ENCODE peak calls at places on chromosome 19, in seven cellular contexts. K is activated naive CD8-positive, alpha-beta T cell treated with anti-CD3 and anti-CD28 coated beads for 36 hours; Q is uterus; W is posterior cingulate gyrus; M is mammary epithelial cell; A is activated naive CD4-positive, alpha-beta T cell treated with anti-CD3 and anti-CD28 coated beads for 36 hours; D is NCI-H1092 treated with DMSO at 0.1 percent for 48 hours. V is an unnamed sample.

GRCh38 chr19:50384685-50385535 is 763 bp downstream of the POLD1 start:
- DNase-seq in W (no peak), K (no peak), Q (no peak), M (peak), D (no peak), A (no peak), V (no peak)

GRCh38 chr19:18662972-18663732 is 20.3 kb upstream of the CRTC1 start:
- DNase-seq in K (no peak), A (no peak), Q (no peak), W (no peak), M (no peak), D (no peak), V (no peak)

GRCh38 chr19:7705387-7706187 is 3.7 kb upstream of the FCER2 start:
- DNase-seq in M (no peak), K (peak), A (peak), Q (no peak), D (no peak), W (no peak), V (no peak)

GRCh38 chr19:13095934-13096890 is 6.4 kb downstream of the LYL1 start:
- DNase-seq in M (no peak), Q (peak), D (no peak), K (no peak), W (no peak), A (peak), V (no peak)

GRCh38 chr19:1066748-1067340 is at the start of gene ARHGAP45:
- DNase-seq in M (no peak), K (peak), D (no peak), A (peak), W (no peak), Q (no peak), V (no peak)

GRCh38 chr19:11195169-11195568 is 2.2 kb downstream of the KANK2 start:
- DNase-seq in A (peak), D (no peak), Q (no peak), W (no peak), K (no peak), M (no peak), V (no peak)

GRCh38 chr19:11137542-11138384 is 17.8 kb downstream of the SPC24 start:
- DNase-seq in Q (peak), M (peak), K (peak), D (peak), A (peak), W (peak), V (peak)

GRCh38 chr19:32828139-32828538 is 41.4 kb downstream of the SLC7A9 start:
- DNase-seq in D (no peak), K (no peak), Q (no peak), W (no peak), A (no peak), M (no peak), V (no peak)

GRCh38 chr19:1373534-1374249 is 10.0 kb upstream of the NDUFS7 start:
- DNase-seq in W (no peak), A (no peak), M (no peak), D (no peak), K (no peak), Q (no peak), V (no peak)

GRCh38 chr19:45171211-45171623 is 6.8 kb downstream of the TRAPPC6A start:
- DNase-seq in K (peak), M (no peak), W (no peak), Q (no peak), A (peak), D (no peak), V (no peak)

GRCh38 chr19:41226053-41226873 is 7.2 kb downstream of the AXL start:
- DNase-seq in D (no peak), M (no peak), Q (peak), K (peak), W (no peak), A (peak), V (peak)